ENCODE peak calls at places on chromosome X, in seven cellular contexts. D is neural crest cell; P is effector CD4-positive, alpha-beta T cell; V is naive B cell; L is trophoblast cell; T is globus pallidus; G is substantia nigra. C is an unnamed sample.

GRCh38 chrX:70042399-70043371 is 7.1 kb downstream of the AWAT2 start:
- DNase-seq in T (no peak), V (no peak), D (no peak), L (peak), G (no peak), P (no peak), C (no peak)

GRCh38 chrX:38941675-38942074 is 140.4 kb downstream of the MID1IP1 start:
- DNase-seq in T (no peak), V (no peak), P (no peak), G (no peak), L (peak), D (no peak), C (no peak)

GRCh38 chrX:27186671-27187070 is 276.5 kb downstream of the PPP4R3C start:
- DNase-seq in V (peak), P (no peak), L (peak), G (no peak), T (no peak), D (peak), C (peak)

GRCh38 chrX:50327235-50327634 is 122.7 kb downstream of the CCNB3 start:
- DNase-seq in G (no peak), V (no peak), P (no peak), T (no peak), L (no peak), D (no peak), C (no peak)

GRCh38 chrX:14015294-14015693 is 14.4 kb downstream of the GEMIN8 start:
- DNase-seq in P (no peak), L (no peak), D (no peak), T (no peak), V (no peak), G (no peak), C (no peak)

GRCh38 chrX:71111141-71111843 is at the start of gene IL2RG:
- DNase-seq in G (no peak), L (no peak), V (peak), T (no peak), D (no peak), P (peak), C (no peak)

GRCh38 chrX:23332101-23332887 is 2.4 kb upstream of the PTCHD1 start:
- DNase-seq in G (peak), L (no peak), P (no peak), D (peak), V (no peak), T (peak), C (no peak)

GRCh38 chrX:20665441-20665840 is 398.7 kb upstream of the RPS6KA3 start:
- DNase-seq in P (no peak), D (no peak), G (no peak), L (peak), T (no peak), V (no peak), C (no peak)

GRCh38 chrX:70422886-70423336 is at the start of gene GDPD2:
- DNase-seq in T (peak), D (peak), G (peak), P (no peak), L (no peak), V (no peak), C (peak)

GRCh38 chrX:150450519-150451177 is 87.5 kb downstream of the MAMLD1 start:
- DNase-seq in D (no peak), V (no peak), T (no peak), L (no peak), G (no peak), P (no peak), C (no peak)

GRCh38 chrX:39950035-39950688 is 147.6 kb downstream of the BCOR start:
- DNase-seq in G (no peak), V (no peak), L (no peak), T (no peak), D (no peak), P (no peak), C (peak)

GRCh38 chrX:30659421-30659820 is 6.2 kb downstream of the GK start:
- DNase-seq in P (no peak), T (no peak), V (no peak), D (no peak), G (no peak), L (peak), C (peak)

GRCh38 chrX:119895843-119896326 is at the start of gene AKAP14:
- DNase-seq in V (no peak), P (no peak), G (no peak), D (no peak), L (no peak), T (no peak), C (no peak)

GRCh38 chrX:36898301-36898700 is 109.9 kb upstream of the FAM47C start:
- DNase-seq in G (no peak), P (no peak), V (no peak), L (peak), T (no peak), D (no peak), C (no peak)

GRCh38 chrX:632391-633042 is 1.9 kb downstream of the SHOX start:
- DNase-seq in D (no peak), G (no peak), V (no peak), T (no peak), P (no peak), L (no peak), C (no peak)

GRCh38 chrX:23673108-23673507 is 5.8 kb downstream of the PRDX4 start:
- DNase-seq in D (no peak), G (no peak), L (no peak), V (no peak), P (no peak), T (no peak), C (no peak)

GRCh38 chrX:153981771-153982533 is 9.4 kb downstream of the TMEM187 start:
- DNase-seq in V (no peak), P (peak), T (peak), D (no peak), L (no peak), G (no peak), C (no peak)

GRCh38 chrX:148309413-148309812 is 191.0 kb upstream of the AFF2 start:
- DNase-seq in T (no peak), L (no peak), V (no peak), D (no peak), G (no peak), P (no peak), C (no peak)

GRCh38 chrX:107324493-107325310 is 118.3 kb downstream of the DNAAF6 start:
- DNase-seq in P (no peak), D (peak), G (no peak), V (no peak), L (peak), T (peak), C (peak)

GRCh38 chrX:13260598-13260997 is 59.3 kb downstream of the ATXN3L start:
- DNase-seq in G (no peak), P (no peak), V (no peak), D (no peak), T (no peak), L (no peak), C (no peak)

C was measured in RCC 7860.